ENCODE peak calls at places on chromosomes 13 and 19, in four cellular contexts. S is NCI-H774, M is uterus, U is A172. V is an unnamed sample.
A peak's percentile ranks its signal among the peaks of the same experiment; 100 is the strongest.

GRCh38 chr19:30240904-30241695 is 131.1 kb upstream of the ZNF536 start:
- DNase-seq in S (no peak), M (no peak), U (no peak), V (no peak)

GRCh38 chr13:44040070-44040753 is 160.5 kb downstream of the LACC1 start:
- DNase-seq in S (no peak), M (no peak), U (no peak), V (no peak)

GRCh38 chr19:4295972-4296771 is 6.0 kb downstream of the TMIGD2 start:
- DNase-seq in S (peak; percentile 18), M (no peak), U (no peak), V (peak; percentile 93)

GRCh38 chr19:34386645-34387445 is 17.4 kb upstream of the PDCD2L start:
- DNase-seq in S (no peak), M (no peak), U (no peak), V (no peak)

GRCh38 chr19:11496391-11497163 is 9.1 kb downstream of the ZNF653 start:
- DNase-seq in S (no peak), M (peak; percentile 70), U (peak; percentile 88), V (peak; percentile 33)

GRCh38 chr13:111227405-111227804 is 93.0 kb upstream of the TEX29 start:
- DNase-seq in S (no peak), M (no peak), U (no peak), V (no peak)

GRCh38 chr19:48565090-48565489 is 13.1 kb downstream of the SULT2B1 start:
- DNase-seq in S (no peak), M (no peak), U (peak; percentile 41), V (no peak)

GRCh38 chr13:69425235-69425634 is 682.4 kb upstream of the ATXN8OS start:
- DNase-seq in S (no peak), M (no peak), U (no peak), V (no peak)

GRCh38 chr13:44063881-44064280 is 184.2 kb downstream of the LACC1 start:
- DNase-seq in S (no peak), M (no peak), U (no peak), V (no peak)

GRCh38 chr13:27043013-27043412 is 128.6 kb downstream of the USP12 start:
- DNase-seq in S (no peak), M (no peak), U (peak; percentile 94), V (no peak)

GRCh38 chr19:30647891-30648290 is 275.7 kb downstream of the ZNF536 start:
- DNase-seq in S (no peak), M (no peak), U (no peak), V (no peak)

GRCh38 chr13:39245688-39246087 is 207.4 kb downstream of the NHLRC3 start:
- DNase-seq in S (no peak), M (no peak), U (no peak), V (peak; percentile 20)

V was measured in COR-L47.